ENCODE peak calls at places on chromosomes 3 and 15, in nine cellular contexts. X is psoas muscle, O is DND-41, D is testis, J is hepatocyte, Z is SK-N-SH, K is A549, V is adrenal gland, P is ovary. H is an unnamed sample.

GRCh38 chr15:74445816-74446763 is 12.3 kb upstream of the SEMA7A start:
- DNase-seq in X (no peak), O (no peak), D (no peak), J (no peak), Z (no peak), K (no peak), V (no peak), P (no peak), H (no peak)

GRCh38 chr15:90716317-90716975 is 700 bp upstream of the BLM start:
- DNase-seq in X (no peak), O (no peak), D (peak; percentile 34), J (no peak), Z (no peak), K (no peak), V (no peak), P (no peak), H (no peak)

GRCh38 chr3:156837130-156837529 is 11.0 kb downstream of the LEKR1 start:
- DNase-seq in X (no peak), O (no peak), D (no peak), J (no peak), Z (no peak), K (no peak), V (no peak), P (no peak), H (no peak)

GRCh38 chr3:13313813-13314212 is 106.3 kb downstream of the NUP210 start:
- DNase-seq in X (no peak), O (no peak), D (no peak), J (no peak), Z (no peak), K (no peak), V (no peak), P (no peak), H (no peak)

GRCh38 chr3:128173241-128173640 is 20.0 kb downstream of the EEFSEC start:
- DNase-seq in X (no peak), O (no peak), D (no peak), J (no peak), Z (no peak), K (no peak), V (no peak), P (no peak), H (no peak)

GRCh38 chr15:55685292-55685691 is 57.7 kb downstream of the PRTG start:
- DNase-seq in X (no peak), O (no peak), D (no peak), J (no peak), Z (no peak), K (no peak), V (no peak), P (no peak), H (no peak)

GRCh38 chr3:186986811-186987210 is 56.5 kb downstream of the ST6GAL1 start:
- DNase-seq in X (no peak), O (no peak), D (no peak), J (no peak), Z (no peak), K (no peak), V (no peak), P (no peak), H (no peak)

GRCh38 chr15:57422113-57422754 is 45.9 kb downstream of the CGNL1 start:
- DNase-seq in X (no peak), O (no peak), D (no peak), J (no peak), Z (no peak), K (no peak), V (no peak), P (no peak), H (no peak)

GRCh38 chr15:64902863-64903262 is 8.8 kb upstream of the ANKDD1A start:
- DNase-seq in X (no peak), O (no peak), D (no peak), J (no peak), Z (no peak), K (no peak), V (no peak), P (no peak), H (no peak)

GRCh38 chr3:72247645-72248388 is 462.9 kb upstream of the PROK2 start:
- DNase-seq in X (no peak), O (no peak), D (no peak), J (no peak), Z (no peak), K (no peak), V (peak; percentile 49), P (no peak), H (peak; percentile 43)

GRCh38 chr3:197595470-197596185 is 39.9 kb upstream of the BDH1 start:
- DNase-seq in X (no peak), O (no peak), D (no peak), J (no peak), Z (no peak), K (no peak), V (no peak), P (no peak), H (no peak)

GRCh38 chr3:188797045-188797444 is 374.7 kb upstream of the TPRG1 start:
- DNase-seq in X (no peak), O (no peak), D (no peak), J (no peak), Z (no peak), K (no peak), V (no peak), P (no peak), H (no peak)

GRCh38 chr15:93997071-93997658 is 234.2 kb upstream of the MCTP2 start:
- DNase-seq in X (no peak), O (no peak), D (no peak), J (peak; percentile 52), Z (peak; percentile 41), K (peak; percentile 14), V (no peak), P (no peak), H (no peak)

DNA sequence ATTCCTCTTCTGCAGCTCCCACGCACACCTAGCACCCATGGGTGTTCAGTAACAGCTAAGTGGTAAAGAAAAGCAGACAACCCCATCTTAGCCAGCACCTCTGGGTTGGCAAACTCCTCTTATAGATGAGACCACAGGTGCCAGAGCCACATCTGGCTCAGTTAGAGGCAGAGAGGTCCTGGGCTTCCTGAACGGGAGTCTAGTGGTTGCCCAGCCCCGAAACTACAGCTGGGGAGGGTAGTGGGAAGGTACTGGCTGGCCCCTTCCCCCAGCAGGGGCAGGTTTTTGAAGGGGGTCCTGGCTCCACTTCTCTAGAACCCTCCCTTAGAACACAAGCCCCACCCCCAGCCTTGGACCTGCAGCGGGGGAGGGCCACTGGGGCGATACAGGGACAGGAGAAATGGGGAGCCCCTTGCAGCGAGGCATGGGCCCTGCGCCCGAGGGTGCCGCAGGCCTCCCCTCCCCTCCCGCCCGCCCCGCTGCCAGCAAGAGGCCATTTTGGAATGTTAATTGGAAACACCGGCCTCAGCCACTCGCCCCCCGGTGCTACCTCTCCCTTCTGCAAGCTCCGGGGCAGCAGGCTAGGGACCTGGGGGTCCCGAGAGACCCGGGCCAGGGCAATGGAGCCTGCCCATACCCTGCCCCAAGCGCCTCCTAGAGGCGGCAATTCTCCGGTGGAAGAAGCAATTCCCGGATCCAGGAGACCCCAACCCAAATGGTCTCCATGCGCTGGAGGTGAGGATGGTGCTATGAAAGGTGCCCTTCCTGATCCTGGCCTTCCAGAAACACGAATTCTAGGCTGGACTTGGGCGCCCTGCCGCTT is 1.5 kb downstream of the DUSP7 start:
- DNase-seq in X (no peak), O (peak; percentile 33), D (no peak), J (no peak), Z (peak; percentile 71), K (no peak), V (no peak), P (no peak), H (no peak)
- TF ChIP-seq CTCF in X (no peak), O (peak; percentile 58), D (no peak), J (peak; percentile 40), Z (peak; percentile 46), K (peak; percentile 24), V (no peak), P (no peak), H (peak; percentile 38)

GRCh38 chr3:66055319-66055718 is 16.6 kb upstream of the MAGI1 start:
- DNase-seq in X (no peak), O (no peak), D (no peak), J (no peak), Z (no peak), K (no peak), V (no peak), P (no peak), H (no peak)

GRCh38 chr3:66053783-66054094 is 15.0 kb upstream of the MAGI1 start:
- DNase-seq in X (no peak), O (no peak), D (no peak), J (no peak), Z (no peak), K (no peak), V (no peak), P (no peak), H (no peak)

GRCh38 chr3:66048051-66048395 is 9.3 kb upstream of the MAGI1 start:
- DNase-seq in X (no peak), O (no peak), D (no peak), J (no peak), Z (no peak), K (no peak), V (no peak), P (no peak), H (no peak)

GRCh38 chr3:66047321-66048050 is 8.8 kb upstream of the MAGI1 start:
- DNase-seq in X (no peak), O (no peak), D (peak; percentile 42), J (no peak), Z (no peak), K (no peak), V (peak; percentile 60), P (peak; percentile 20), H (no peak)

DNA sequence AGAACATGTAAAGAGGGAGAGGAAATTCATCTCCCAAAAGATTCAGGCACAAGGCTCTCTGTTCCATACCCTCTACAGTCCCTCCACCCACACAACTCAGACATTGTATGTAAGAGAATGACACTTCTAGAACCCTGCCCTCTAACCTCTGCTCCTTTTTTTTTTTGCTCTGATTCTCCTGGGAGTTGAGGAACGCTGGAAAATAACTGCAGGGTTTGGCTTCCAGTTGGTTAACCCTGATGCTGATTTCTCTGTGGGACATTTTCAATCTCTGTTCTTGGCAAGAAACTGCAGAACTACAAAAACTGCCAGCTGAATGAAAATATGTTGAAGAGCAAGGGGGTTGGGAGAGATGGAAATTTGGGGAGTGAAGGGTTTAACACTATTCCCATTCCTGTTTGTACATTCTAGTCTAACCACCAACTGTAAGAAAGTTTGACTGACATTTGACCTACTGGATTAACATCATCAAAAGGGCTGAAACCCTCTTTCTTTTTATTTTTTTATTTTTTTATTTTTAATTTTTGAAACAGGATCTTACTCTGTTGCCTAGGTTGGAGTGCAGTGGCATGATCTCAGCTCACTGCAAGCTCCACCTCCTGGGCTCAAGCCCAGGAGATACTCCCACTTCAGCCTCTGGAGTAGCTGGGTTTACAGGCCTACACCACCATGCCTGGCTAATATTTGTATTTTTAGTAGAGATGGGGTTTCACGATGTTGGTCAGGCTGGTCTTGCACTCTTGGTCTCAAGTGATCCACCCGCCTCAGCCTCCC is 14.5 kb upstream of the MAGI1 start:
- DNase-seq in X (no peak), O (no peak), D (peak; percentile 21), J (no peak), Z (no peak), K (no peak), V (peak; percentile 13), P (peak; percentile 23), H (peak; percentile 29)
- H3K4me3 ChIP-seq in X (no peak overlapping the region), O (no peak overlapping the region), D (no peak overlapping the region), J (no peak overlapping the region), Z (no peak overlapping the region), K (no peak overlapping the region), V (no peak overlapping the region), P (no peak overlapping the region), H (no peak overlapping the region)

GRCh38 chr3:124592658-124593441 is 137.4 kb upstream of the UMPS start:
- DNase-seq in X (no peak), O (no peak), D (no peak), J (peak; percentile 75), Z (no peak), K (no peak), V (no peak), P (no peak), H (no peak)
- H3K27ac ChIP-seq in X (peak overlapping the region; percentile 53), O (no peak overlapping the region), D (no peak overlapping the region), J (peak overlapping the region; percentile 79), Z (no peak overlapping the region), K (no peak overlapping the region), V (no peak overlapping the region), P (no peak overlapping the region), H (peak overlapping the region; percentile 24)

GRCh38 chr3:167151671-167152070 is 228.4 kb downstream of the ZBBX start:
- DNase-seq in X (no peak), O (no peak), D (no peak), J (no peak), Z (no peak), K (no peak), V (no peak), P (no peak), H (no peak)
- TF ChIP-seq CTCF in X (no peak), O (no peak), D (no peak), J (peak; percentile 38), Z (no peak), K (no peak), V (no peak), P (no peak), H (peak; percentile 30)